ENCODE peak calls at places on chromosomes 2 and 18, in eight cellular contexts. One of them, this sample, is unnamed.

GRCh38 chr2:166042768-166043390 is 84.9 kb downstream of the SCN1A start:
- DNase-seq in IMR-90: peak
- DNase-seq in psoas muscle: no peak
- DNase-seq in A549: no peak
- DNase-seq in stimulated activated naive B cell treated with anti-CD40 and anti-IgM and Interleukin-4, amounts not matched to agents 10 μg/mL and 1 μg/mL and 100 μg/mL, for 72 hours: no peak
- DNase-seq in NCI-H748 treated with DMSO at 0.1 percent for 48 hours: no peak
- DNase-seq in HTR-8/SVneo: no peak
- DNase-seq in activated T-cell treated with anti-CD3 and anti-CD28 coated beads for 1 hour: no peak
- DNase-seq in this sample: no peak

GRCh38 chr2:216404010-216404618 is 8.2 kb upstream of the SMARCAL1 start:
- DNase-seq in stimulated activated naive B cell treated with anti-CD40 and anti-IgM and Interleukin-4, amounts not matched to agents 10 μg/mL and 1 μg/mL and 100 μg/mL, for 72 hours: peak
- DNase-seq in psoas muscle: no peak
- DNase-seq in activated T-cell treated with anti-CD3 and anti-CD28 coated beads for 1 hour: peak
- DNase-seq in A549: peak
- DNase-seq in HTR-8/SVneo: no peak
- DNase-seq in NCI-H748 treated with DMSO at 0.1 percent for 48 hours: peak
- DNase-seq in IMR-90: peak
- DNase-seq in this sample: peak

GRCh38 chr2:178863856-178864620 is 56.8 kb upstream of the TTN start:
- DNase-seq in HTR-8/SVneo: no peak
- DNase-seq in IMR-90: no peak
- DNase-seq in NCI-H748 treated with DMSO at 0.1 percent for 48 hours: no peak
- DNase-seq in stimulated activated naive B cell treated with anti-CD40 and anti-IgM and Interleukin-4, amounts not matched to agents 10 μg/mL and 1 μg/mL and 100 μg/mL, for 72 hours: no peak
- DNase-seq in psoas muscle: peak
- DNase-seq in activated T-cell treated with anti-CD3 and anti-CD28 coated beads for 1 hour: no peak
- DNase-seq in A549: no peak
- DNase-seq in this sample: no peak

GRCh38 chr2:224948005-224948404 is 94.3 kb downstream of the DOCK10 start:
- DNase-seq in psoas muscle: no peak
- DNase-seq in activated T-cell treated with anti-CD3 and anti-CD28 coated beads for 1 hour: no peak
- DNase-seq in HTR-8/SVneo: no peak
- DNase-seq in A549: no peak
- DNase-seq in stimulated activated naive B cell treated with anti-CD40 and anti-IgM and Interleukin-4, amounts not matched to agents 10 μg/mL and 1 μg/mL and 100 μg/mL, for 72 hours: no peak
- DNase-seq in IMR-90: no peak
- DNase-seq in NCI-H748 treated with DMSO at 0.1 percent for 48 hours: no peak
- DNase-seq in this sample: no peak

GRCh38 chr2:5560981-5561380 is 131.2 kb upstream of the SOX11 start:
- DNase-seq in HTR-8/SVneo: no peak
- DNase-seq in activated T-cell treated with anti-CD3 and anti-CD28 coated beads for 1 hour: no peak
- DNase-seq in stimulated activated naive B cell treated with anti-CD40 and anti-IgM and Interleukin-4, amounts not matched to agents 10 μg/mL and 1 μg/mL and 100 μg/mL, for 72 hours: no peak
- DNase-seq in IMR-90: peak
- DNase-seq in NCI-H748 treated with DMSO at 0.1 percent for 48 hours: no peak
- DNase-seq in psoas muscle: no peak
- DNase-seq in A549: no peak
- DNase-seq in this sample: no peak

GRCh38 chr18:36724591-36725001 is 104.2 kb downstream of the TPGS2 start:
- DNase-seq in NCI-H748 treated with DMSO at 0.1 percent for 48 hours: no peak
- DNase-seq in A549: no peak
- DNase-seq in activated T-cell treated with anti-CD3 and anti-CD28 coated beads for 1 hour: no peak
- DNase-seq in psoas muscle: no peak
- DNase-seq in stimulated activated naive B cell treated with anti-CD40 and anti-IgM and Interleukin-4, amounts not matched to agents 10 μg/mL and 1 μg/mL and 100 μg/mL, for 72 hours: no peak
- DNase-seq in HTR-8/SVneo: no peak
- DNase-seq in IMR-90: peak
- DNase-seq in this sample: no peak

GRCh38 chr18:78721281-78721949 is 258.2 kb upstream of the SALL3 start:
- DNase-seq in psoas muscle: no peak
- DNase-seq in A549: no peak
- DNase-seq in stimulated activated naive B cell treated with anti-CD40 and anti-IgM and Interleukin-4, amounts not matched to agents 10 μg/mL and 1 μg/mL and 100 μg/mL, for 72 hours: no peak
- DNase-seq in NCI-H748 treated with DMSO at 0.1 percent for 48 hours: no peak
- DNase-seq in IMR-90: no peak
- DNase-seq in activated T-cell treated with anti-CD3 and anti-CD28 coated beads for 1 hour: no peak
- DNase-seq in HTR-8/SVneo: no peak
- DNase-seq in this sample: no peak

GRCh38 chr2:218853766-218854165 is 5.8 kb upstream of the WNT6 start:
- DNase-seq in A549: no peak
- DNase-seq in psoas muscle: peak
- DNase-seq in stimulated activated naive B cell treated with anti-CD40 and anti-IgM and Interleukin-4, amounts not matched to agents 10 μg/mL and 1 μg/mL and 100 μg/mL, for 72 hours: no peak
- DNase-seq in HTR-8/SVneo: no peak
- DNase-seq in IMR-90: peak
- DNase-seq in activated T-cell treated with anti-CD3 and anti-CD28 coated beads for 1 hour: no peak
- DNase-seq in NCI-H748 treated with DMSO at 0.1 percent for 48 hours: no peak
- DNase-seq in this sample: no peak

GRCh38 chr2:37189452-37190153 is 1.1 kb upstream of the SULT6B1 start:
- DNase-seq in NCI-H748 treated with DMSO at 0.1 percent for 48 hours: no peak
- DNase-seq in activated T-cell treated with anti-CD3 and anti-CD28 coated beads for 1 hour: no peak
- DNase-seq in stimulated activated naive B cell treated with anti-CD40 and anti-IgM and Interleukin-4, amounts not matched to agents 10 μg/mL and 1 μg/mL and 100 μg/mL, for 72 hours: no peak
- DNase-seq in HTR-8/SVneo: peak
- DNase-seq in IMR-90: peak
- DNase-seq in A549: peak
- DNase-seq in psoas muscle: no peak
- DNase-seq in this sample: no peak

GRCh38 chr18:3624818-3625716 is 175.1 kb downstream of the TGIF1 start:
- DNase-seq in A549: peak
- DNase-seq in activated T-cell treated with anti-CD3 and anti-CD28 coated beads for 1 hour: peak
- DNase-seq in IMR-90: peak
- DNase-seq in NCI-H748 treated with DMSO at 0.1 percent for 48 hours: no peak
- DNase-seq in stimulated activated naive B cell treated with anti-CD40 and anti-IgM and Interleukin-4, amounts not matched to agents 10 μg/mL and 1 μg/mL and 100 μg/mL, for 72 hours: peak
- DNase-seq in psoas muscle: no peak
- DNase-seq in HTR-8/SVneo: no peak
- DNase-seq in this sample: peak

GRCh38 chr2:44118257-44118656 is 50.4 kb upstream of the PPM1B start:
- DNase-seq in stimulated activated naive B cell treated with anti-CD40 and anti-IgM and Interleukin-4, amounts not matched to agents 10 μg/mL and 1 μg/mL and 100 μg/mL, for 72 hours: no peak
- DNase-seq in activated T-cell treated with anti-CD3 and anti-CD28 coated beads for 1 hour: no peak
- DNase-seq in IMR-90: peak
- DNase-seq in A549: no peak
- DNase-seq in HTR-8/SVneo: no peak
- DNase-seq in psoas muscle: no peak
- DNase-seq in NCI-H748 treated with DMSO at 0.1 percent for 48 hours: no peak
- DNase-seq in this sample: no peak

GRCh38 chr2:223735659-223736244 is 101.6 kb downstream of the AP1S3 start:
- DNase-seq in HTR-8/SVneo: peak
- DNase-seq in A549: no peak
- DNase-seq in psoas muscle: no peak
- DNase-seq in IMR-90: peak
- DNase-seq in activated T-cell treated with anti-CD3 and anti-CD28 coated beads for 1 hour: no peak
- DNase-seq in stimulated activated naive B cell treated with anti-CD40 and anti-IgM and Interleukin-4, amounts not matched to agents 10 μg/mL and 1 μg/mL and 100 μg/mL, for 72 hours: no peak
- DNase-seq in NCI-H748 treated with DMSO at 0.1 percent for 48 hours: no peak
- DNase-seq in this sample: no peak

GRCh38 chr2:40173276-40173675 is 278.6 kb downstream of the SLC8A1 start:
- DNase-seq in NCI-H748 treated with DMSO at 0.1 percent for 48 hours: no peak
- DNase-seq in stimulated activated naive B cell treated with anti-CD40 and anti-IgM and Interleukin-4, amounts not matched to agents 10 μg/mL and 1 μg/mL and 100 μg/mL, for 72 hours: no peak
- DNase-seq in psoas muscle: no peak
- DNase-seq in activated T-cell treated with anti-CD3 and anti-CD28 coated beads for 1 hour: no peak
- DNase-seq in A549: no peak
- DNase-seq in HTR-8/SVneo: no peak
- DNase-seq in IMR-90: peak
- DNase-seq in this sample: no peak

GRCh38 chr2:226172939-226173338 is 626.7 kb downstream of the IRS1 start:
- DNase-seq in activated T-cell treated with anti-CD3 and anti-CD28 coated beads for 1 hour: no peak
- DNase-seq in psoas muscle: no peak
- DNase-seq in IMR-90: no peak
- DNase-seq in A549: no peak
- DNase-seq in stimulated activated naive B cell treated with anti-CD40 and anti-IgM and Interleukin-4, amounts not matched to agents 10 μg/mL and 1 μg/mL and 100 μg/mL, for 72 hours: no peak
- DNase-seq in NCI-H748 treated with DMSO at 0.1 percent for 48 hours: no peak
- DNase-seq in HTR-8/SVneo: no peak
- DNase-seq in this sample: no peak

GRCh38 chr2:238720232-238720672 is 127.6 kb upstream of the TWIST2 start:
- DNase-seq in activated T-cell treated with anti-CD3 and anti-CD28 coated beads for 1 hour: peak
- DNase-seq in psoas muscle: peak
- DNase-seq in stimulated activated naive B cell treated with anti-CD40 and anti-IgM and Interleukin-4, amounts not matched to agents 10 μg/mL and 1 μg/mL and 100 μg/mL, for 72 hours: no peak
- DNase-seq in NCI-H748 treated with DMSO at 0.1 percent for 48 hours: peak
- DNase-seq in A549: peak
- DNase-seq in HTR-8/SVneo: peak
- DNase-seq in IMR-90: peak
- DNase-seq in this sample: no peak

GRCh38 chr18:42742474-42742873 is 373.0 kb downstream of the RIT2 start:
- DNase-seq in HTR-8/SVneo: no peak
- DNase-seq in NCI-H748 treated with DMSO at 0.1 percent for 48 hours: no peak
- DNase-seq in activated T-cell treated with anti-CD3 and anti-CD28 coated beads for 1 hour: no peak
- DNase-seq in psoas muscle: no peak
- DNase-seq in IMR-90: no peak
- DNase-seq in A549: no peak
- DNase-seq in stimulated activated naive B cell treated with anti-CD40 and anti-IgM and Interleukin-4, amounts not matched to agents 10 μg/mL and 1 μg/mL and 100 μg/mL, for 72 hours: no peak
- DNase-seq in this sample: no peak

GRCh38 chr18:54873884-54874255 is 45.6 kb downstream of the RAB27B start:
- DNase-seq in A549: no peak
- DNase-seq in HTR-8/SVneo: no peak
- DNase-seq in psoas muscle: no peak
- DNase-seq in NCI-H748 treated with DMSO at 0.1 percent for 48 hours: no peak
- DNase-seq in IMR-90: no peak
- DNase-seq in stimulated activated naive B cell treated with anti-CD40 and anti-IgM and Interleukin-4, amounts not matched to agents 10 μg/mL and 1 μg/mL and 100 μg/mL, for 72 hours: no peak
- DNase-seq in activated T-cell treated with anti-CD3 and anti-CD28 coated beads for 1 hour: no peak
- DNase-seq in this sample: no peak

GRCh38 chr2:190655113-190655512 is 6.2 kb downstream of the NAB1 start:
- DNase-seq in IMR-90: no peak
- DNase-seq in NCI-H748 treated with DMSO at 0.1 percent for 48 hours: peak
- DNase-seq in psoas muscle: no peak
- DNase-seq in HTR-8/SVneo: no peak
- DNase-seq in activated T-cell treated with anti-CD3 and anti-CD28 coated beads for 1 hour: no peak
- DNase-seq in stimulated activated naive B cell treated with anti-CD40 and anti-IgM and Interleukin-4, amounts not matched to agents 10 μg/mL and 1 μg/mL and 100 μg/mL, for 72 hours: no peak
- DNase-seq in A549: no peak
- DNase-seq in this sample: no peak

GRCh38 chr18:43022874-43023273 is 92.6 kb downstream of the RIT2 start:
- DNase-seq in IMR-90: no peak
- DNase-seq in A549: no peak
- DNase-seq in psoas muscle: no peak
- DNase-seq in stimulated activated naive B cell treated with anti-CD40 and anti-IgM and Interleukin-4, amounts not matched to agents 10 μg/mL and 1 μg/mL and 100 μg/mL, for 72 hours: no peak
- DNase-seq in activated T-cell treated with anti-CD3 and anti-CD28 coated beads for 1 hour: no peak
- DNase-seq in HTR-8/SVneo: no peak
- DNase-seq in NCI-H748 treated with DMSO at 0.1 percent for 48 hours: no peak
- DNase-seq in this sample: no peak

GRCh38 chr2:88171966-88172365 is 1.8 kb downstream of the THNSL2 start:
- DNase-seq in NCI-H748 treated with DMSO at 0.1 percent for 48 hours: no peak
- DNase-seq in activated T-cell treated with anti-CD3 and anti-CD28 coated beads for 1 hour: no peak
- DNase-seq in stimulated activated naive B cell treated with anti-CD40 and anti-IgM and Interleukin-4, amounts not matched to agents 10 μg/mL and 1 μg/mL and 100 μg/mL, for 72 hours: no peak
- DNase-seq in HTR-8/SVneo: no peak
- DNase-seq in IMR-90: no peak
- DNase-seq in A549: no peak
- DNase-seq in psoas muscle: no peak
- DNase-seq in this sample: no peak

GRCh38 chr2:113831156-113831555 is 58.7 kb upstream of the ACTR3 start:
- DNase-seq in IMR-90: peak
- DNase-seq in A549: no peak
- DNase-seq in activated T-cell treated with anti-CD3 and anti-CD28 coated beads for 1 hour: no peak
- DNase-seq in psoas muscle: no peak
- DNase-seq in HTR-8/SVneo: no peak
- DNase-seq in stimulated activated naive B cell treated with anti-CD40 and anti-IgM and Interleukin-4, amounts not matched to agents 10 μg/mL and 1 μg/mL and 100 μg/mL, for 72 hours: no peak
- DNase-seq in NCI-H748 treated with DMSO at 0.1 percent for 48 hours: no peak
- DNase-seq in this sample: no peak

GRCh38 chr2:9003616-9004337 is at the start of gene MBOAT2:
- DNase-seq in HTR-8/SVneo: peak
- DNase-seq in NCI-H748 treated with DMSO at 0.1 percent for 48 hours: peak
- DNase-seq in stimulated activated naive B cell treated with anti-CD40 and anti-IgM and Interleukin-4, amounts not matched to agents 10 μg/mL and 1 μg/mL and 100 μg/mL, for 72 hours: peak
- DNase-seq in IMR-90: peak
- DNase-seq in activated T-cell treated with anti-CD3 and anti-CD28 coated beads for 1 hour: peak
- DNase-seq in A549: peak
- DNase-seq in psoas muscle: peak
- DNase-seq in this sample: peak

GRCh38 chr2:241391892-241392665 is 36.0 kb downstream of the FARP2 start:
- DNase-seq in activated T-cell treated with anti-CD3 and anti-CD28 coated beads for 1 hour: no peak
- DNase-seq in A549: no peak
- DNase-seq in psoas muscle: no peak
- DNase-seq in NCI-H748 treated with DMSO at 0.1 percent for 48 hours: no peak
- DNase-seq in IMR-90: peak
- DNase-seq in stimulated activated naive B cell treated with anti-CD40 and anti-IgM and Interleukin-4, amounts not matched to agents 10 μg/mL and 1 μg/mL and 100 μg/mL, for 72 hours: no peak
- DNase-seq in HTR-8/SVneo: peak
- DNase-seq in this sample: no peak

GRCh38 chr2:220935789-220936321 is 636.2 kb downstream of the EPHA4 start:
- DNase-seq in NCI-H748 treated with DMSO at 0.1 percent for 48 hours: no peak
- DNase-seq in psoas muscle: no peak
- DNase-seq in HTR-8/SVneo: no peak
- DNase-seq in stimulated activated naive B cell treated with anti-CD40 and anti-IgM and Interleukin-4, amounts not matched to agents 10 μg/mL and 1 μg/mL and 100 μg/mL, for 72 hours: no peak
- DNase-seq in A549: no peak
- DNase-seq in IMR-90: peak
- DNase-seq in activated T-cell treated with anti-CD3 and anti-CD28 coated beads for 1 hour: no peak
- DNase-seq in this sample: no peak